ENCODE peak calls at places on chromosomes 1 and 21, in eight cellular contexts. One of them, this sample, is unnamed.

GRCh38 chr1:70891444-70891843 is 156.2 kb downstream of the PTGER3 start:
- DNase-seq in T follicular helper cell: no peak
- DNase-seq in heart left ventricle: no peak
- DNase-seq in lung: no peak
- DNase-seq in HepG2: no peak
- DNase-seq in activated CD8-positive, alpha-beta memory T cell treated with anti-CD3 and anti-CD28 coated beads, Interleukin-2, amount 10 ng/mL, durations not matched to agents 7 days and 5 days: no peak
- DNase-seq in retina: no peak
- DNase-seq in brain microvascular endothelial cell: no peak
- DNase-seq in this sample: no peak

GRCh38 chr1:3530931-3531818 is 76.7 kb downstream of the ARHGEF16 start:
- DNase-seq in activated CD8-positive, alpha-beta memory T cell treated with anti-CD3 and anti-CD28 coated beads, Interleukin-2, amount 10 ng/mL, durations not matched to agents 7 days and 5 days: peak; percentile 83
- DNase-seq in HepG2: peak; percentile 67
- DNase-seq in heart left ventricle: peak; percentile 88
- DNase-seq in lung: peak; percentile 78
- DNase-seq in brain microvascular endothelial cell: peak; percentile 38
- DNase-seq in T follicular helper cell: peak; percentile 67
- DNase-seq in retina: peak; percentile 40
- DNase-seq in this sample: peak; percentile 31

GRCh38 chr1:230280054-230280795 is 145.9 kb downstream of the PGBD5 start:
- DNase-seq in retina: no peak
- DNase-seq in T follicular helper cell: no peak
- DNase-seq in HepG2: no peak
- DNase-seq in brain microvascular endothelial cell: no peak
- DNase-seq in heart left ventricle: no peak
- DNase-seq in activated CD8-positive, alpha-beta memory T cell treated with anti-CD3 and anti-CD28 coated beads, Interleukin-2, amount 10 ng/mL, durations not matched to agents 7 days and 5 days: no peak
- DNase-seq in lung: no peak
- DNase-seq in this sample: no peak

GRCh38 chr1:157878059-157878458 is 36.5 kb upstream of the CD5L start:
- DNase-seq in HepG2: peak; percentile 45
- DNase-seq in heart left ventricle: no peak
- DNase-seq in activated CD8-positive, alpha-beta memory T cell treated with anti-CD3 and anti-CD28 coated beads, Interleukin-2, amount 10 ng/mL, durations not matched to agents 7 days and 5 days: no peak
- DNase-seq in retina: peak; percentile 4
- DNase-seq in lung: no peak
- DNase-seq in T follicular helper cell: no peak
- DNase-seq in brain microvascular endothelial cell: peak; percentile 18
- DNase-seq in this sample: peak; percentile 52

GRCh38 chr21:46063227-46063626 is 34.7 kb upstream of the COL6A2 start:
- DNase-seq in lung: no peak
- DNase-seq in T follicular helper cell: no peak
- DNase-seq in heart left ventricle: peak; percentile 14
- DNase-seq in activated CD8-positive, alpha-beta memory T cell treated with anti-CD3 and anti-CD28 coated beads, Interleukin-2, amount 10 ng/mL, durations not matched to agents 7 days and 5 days: peak; percentile 2
- DNase-seq in retina: no peak
- DNase-seq in HepG2: no peak
- DNase-seq in brain microvascular endothelial cell: no peak
- DNase-seq in this sample: peak; percentile 21

GRCh38 chr1:53435151-53435550 is 24.0 kb upstream of the DMRTB1 start:
- DNase-seq in retina: no peak
- DNase-seq in activated CD8-positive, alpha-beta memory T cell treated with anti-CD3 and anti-CD28 coated beads, Interleukin-2, amount 10 ng/mL, durations not matched to agents 7 days and 5 days: no peak
- DNase-seq in heart left ventricle: no peak
- DNase-seq in HepG2: no peak
- DNase-seq in T follicular helper cell: no peak
- DNase-seq in lung: no peak
- DNase-seq in brain microvascular endothelial cell: no peak
- DNase-seq in this sample: no peak

GRCh38 chr1:236848274-236848925 is 53.3 kb downstream of the MTR start:
- DNase-seq in T follicular helper cell: no peak
- DNase-seq in retina: no peak
- DNase-seq in activated CD8-positive, alpha-beta memory T cell treated with anti-CD3 and anti-CD28 coated beads, Interleukin-2, amount 10 ng/mL, durations not matched to agents 7 days and 5 days: no peak
- DNase-seq in HepG2: no peak
- DNase-seq in lung: no peak
- DNase-seq in heart left ventricle: no peak
- DNase-seq in brain microvascular endothelial cell: no peak
- DNase-seq in this sample: no peak

GRCh38 chr1:11761988-11762406 is at the start of gene C1orf167:
- DNase-seq in T follicular helper cell: peak; percentile 6
- DNase-seq in brain microvascular endothelial cell: no peak
- DNase-seq in HepG2: no peak
- DNase-seq in heart left ventricle: no peak
- DNase-seq in retina: no peak
- DNase-seq in activated CD8-positive, alpha-beta memory T cell treated with anti-CD3 and anti-CD28 coated beads, Interleukin-2, amount 10 ng/mL, durations not matched to agents 7 days and 5 days: no peak
- DNase-seq in lung: no peak
- DNase-seq in this sample: no peak

GRCh38 chr1:230285351-230285750 is 140.8 kb downstream of the PGBD5 start:
- DNase-seq in brain microvascular endothelial cell: no peak
- DNase-seq in retina: no peak
- DNase-seq in HepG2: no peak
- DNase-seq in T follicular helper cell: no peak
- DNase-seq in activated CD8-positive, alpha-beta memory T cell treated with anti-CD3 and anti-CD28 coated beads, Interleukin-2, amount 10 ng/mL, durations not matched to agents 7 days and 5 days: no peak
- DNase-seq in heart left ventricle: no peak
- DNase-seq in lung: no peak
- DNase-seq in this sample: no peak

GRCh38 chr1:200233393-200233792 is 176.4 kb downstream of the ZNF281 start:
- DNase-seq in HepG2: no peak
- DNase-seq in heart left ventricle: no peak
- DNase-seq in brain microvascular endothelial cell: peak; percentile 39
- DNase-seq in lung: no peak
- DNase-seq in T follicular helper cell: no peak
- DNase-seq in activated CD8-positive, alpha-beta memory T cell treated with anti-CD3 and anti-CD28 coated beads, Interleukin-2, amount 10 ng/mL, durations not matched to agents 7 days and 5 days: no peak
- DNase-seq in retina: no peak
- DNase-seq in this sample: peak; percentile 33

GRCh38 chr1:208256556-208256955 is 12.4 kb upstream of the PLXNA2 start:
- DNase-seq in brain microvascular endothelial cell: no peak
- DNase-seq in heart left ventricle: no peak
- DNase-seq in HepG2: no peak
- DNase-seq in retina: no peak
- DNase-seq in T follicular helper cell: no peak
- DNase-seq in lung: no peak
- DNase-seq in activated CD8-positive, alpha-beta memory T cell treated with anti-CD3 and anti-CD28 coated beads, Interleukin-2, amount 10 ng/mL, durations not matched to agents 7 days and 5 days: no peak
- DNase-seq in this sample: no peak

GRCh38 chr1:54407957-54408700 is 1.9 kb upstream of the SSBP3 start:
- DNase-seq in heart left ventricle: no peak
- DNase-seq in activated CD8-positive, alpha-beta memory T cell treated with anti-CD3 and anti-CD28 coated beads, Interleukin-2, amount 10 ng/mL, durations not matched to agents 7 days and 5 days: no peak
- DNase-seq in lung: no peak
- DNase-seq in HepG2: no peak
- DNase-seq in brain microvascular endothelial cell: peak; percentile 83
- DNase-seq in retina: no peak
- DNase-seq in T follicular helper cell: no peak
- DNase-seq in this sample: peak; percentile 78

GRCh38 chr1:63739452-63739851 is 34.4 kb upstream of the ROR1 start:
- DNase-seq in retina: no peak
- DNase-seq in HepG2: no peak
- DNase-seq in heart left ventricle: no peak
- DNase-seq in brain microvascular endothelial cell: no peak
- DNase-seq in T follicular helper cell: no peak
- DNase-seq in lung: no peak
- DNase-seq in activated CD8-positive, alpha-beta memory T cell treated with anti-CD3 and anti-CD28 coated beads, Interleukin-2, amount 10 ng/mL, durations not matched to agents 7 days and 5 days: no peak
- DNase-seq in this sample: no peak

GRCh38 chr1:202084791-202085681 is 37.7 kb upstream of the GPR37L1 start:
- DNase-seq in heart left ventricle: no peak
- DNase-seq in lung: no peak
- DNase-seq in HepG2: peak; percentile 99
- DNase-seq in activated CD8-positive, alpha-beta memory T cell treated with anti-CD3 and anti-CD28 coated beads, Interleukin-2, amount 10 ng/mL, durations not matched to agents 7 days and 5 days: no peak
- DNase-seq in T follicular helper cell: no peak
- DNase-seq in retina: no peak
- DNase-seq in brain microvascular endothelial cell: no peak
- DNase-seq in this sample: no peak

GRCh38 chr1:27556781-27557595 is 47.0 kb downstream of the AHDC1 start:
- DNase-seq in HepG2: peak; percentile 51
- DNase-seq in activated CD8-positive, alpha-beta memory T cell treated with anti-CD3 and anti-CD28 coated beads, Interleukin-2, amount 10 ng/mL, durations not matched to agents 7 days and 5 days: peak; percentile 87
- DNase-seq in retina: peak; percentile 72
- DNase-seq in T follicular helper cell: peak; percentile 56
- DNase-seq in lung: peak; percentile 95
- DNase-seq in brain microvascular endothelial cell: peak; percentile 91
- DNase-seq in heart left ventricle: peak; percentile 96
- DNase-seq in this sample: peak; percentile 98

GRCh38 chr1:16984717-16985116 is 4.3 kb upstream of the MFAP2 start:
- DNase-seq in HepG2: no peak
- DNase-seq in brain microvascular endothelial cell: peak; percentile 59
- DNase-seq in T follicular helper cell: no peak
- DNase-seq in retina: no peak
- DNase-seq in lung: peak; percentile 62
- DNase-seq in activated CD8-positive, alpha-beta memory T cell treated with anti-CD3 and anti-CD28 coated beads, Interleukin-2, amount 10 ng/mL, durations not matched to agents 7 days and 5 days: no peak
- DNase-seq in heart left ventricle: peak; percentile 54
- DNase-seq in this sample: peak; percentile 96

GRCh38 chr1:246782120-246782900 is 58.1 kb downstream of the SCCPDH start:
- DNase-seq in lung: no peak
- DNase-seq in HepG2: peak; percentile 55
- DNase-seq in brain microvascular endothelial cell: peak; percentile 82
- DNase-seq in retina: peak; percentile 70
- DNase-seq in T follicular helper cell: no peak
- DNase-seq in activated CD8-positive, alpha-beta memory T cell treated with anti-CD3 and anti-CD28 coated beads, Interleukin-2, amount 10 ng/mL, durations not matched to agents 7 days and 5 days: no peak
- DNase-seq in heart left ventricle: peak; percentile 71
- DNase-seq in this sample: peak; percentile 86

GRCh38 chr21:44255519-44255981 is 6.1 kb downstream of the DNMT3L start:
- DNase-seq in activated CD8-positive, alpha-beta memory T cell treated with anti-CD3 and anti-CD28 coated beads, Interleukin-2, amount 10 ng/mL, durations not matched to agents 7 days and 5 days: no peak
- DNase-seq in heart left ventricle: no peak
- DNase-seq in retina: no peak
- DNase-seq in T follicular helper cell: no peak
- DNase-seq in HepG2: no peak
- DNase-seq in brain microvascular endothelial cell: no peak
- DNase-seq in lung: no peak
- DNase-seq in this sample: peak; percentile 16

GRCh38 chr1:48127735-48128685 is 94.5 kb upstream of the SLC5A9 start:
- DNase-seq in activated CD8-positive, alpha-beta memory T cell treated with anti-CD3 and anti-CD28 coated beads, Interleukin-2, amount 10 ng/mL, durations not matched to agents 7 days and 5 days: no peak
- DNase-seq in brain microvascular endothelial cell: no peak
- DNase-seq in T follicular helper cell: no peak
- DNase-seq in heart left ventricle: no peak
- DNase-seq in lung: no peak
- DNase-seq in retina: no peak
- DNase-seq in HepG2: no peak
- DNase-seq in this sample: no peak

GRCh38 chr1:186768906-186769305 is 59.8 kb upstream of the PLA2G4A start:
- DNase-seq in heart left ventricle: no peak
- DNase-seq in HepG2: no peak
- DNase-seq in lung: no peak
- DNase-seq in retina: no peak
- DNase-seq in brain microvascular endothelial cell: no peak
- DNase-seq in T follicular helper cell: no peak
- DNase-seq in activated CD8-positive, alpha-beta memory T cell treated with anti-CD3 and anti-CD28 coated beads, Interleukin-2, amount 10 ng/mL, durations not matched to agents 7 days and 5 days: no peak
- DNase-seq in this sample: no peak

GRCh38 chr1:38740543-38740942 is 119.0 kb downstream of the RRAGC start:
- DNase-seq in T follicular helper cell: no peak
- DNase-seq in retina: no peak
- DNase-seq in heart left ventricle: no peak
- DNase-seq in activated CD8-positive, alpha-beta memory T cell treated with anti-CD3 and anti-CD28 coated beads, Interleukin-2, amount 10 ng/mL, durations not matched to agents 7 days and 5 days: no peak
- DNase-seq in brain microvascular endothelial cell: peak; percentile 18
- DNase-seq in HepG2: no peak
- DNase-seq in lung: no peak
- DNase-seq in this sample: no peak

GRCh38 chr1:2044510-2045319 is 5.5 kb upstream of the PRKCZ start:
- DNase-seq in activated CD8-positive, alpha-beta memory T cell treated with anti-CD3 and anti-CD28 coated beads, Interleukin-2, amount 10 ng/mL, durations not matched to agents 7 days and 5 days: peak; percentile 77
- DNase-seq in brain microvascular endothelial cell: peak; percentile 16
- DNase-seq in HepG2: peak; percentile 33
- DNase-seq in heart left ventricle: peak; percentile 67
- DNase-seq in T follicular helper cell: peak; percentile 71
- DNase-seq in lung: peak; percentile 63
- DNase-seq in retina: peak; percentile 92
- DNase-seq in this sample: peak; percentile 39

GRCh38 chr1:28720376-28720775 is 16.4 kb upstream of the YTHDF2 start:
- DNase-seq in brain microvascular endothelial cell: no peak
- DNase-seq in retina: no peak
- DNase-seq in heart left ventricle: no peak
- DNase-seq in T follicular helper cell: no peak
- DNase-seq in activated CD8-positive, alpha-beta memory T cell treated with anti-CD3 and anti-CD28 coated beads, Interleukin-2, amount 10 ng/mL, durations not matched to agents 7 days and 5 days: no peak
- DNase-seq in lung: no peak
- DNase-seq in HepG2: no peak
- DNase-seq in this sample: no peak

GRCh38 chr1:211260161-211261107 is 1.3 kb downstream of the RCOR3 start:
- DNase-seq in retina: peak; percentile 80
- DNase-seq in brain microvascular endothelial cell: peak; percentile 60
- DNase-seq in activated CD8-positive, alpha-beta memory T cell treated with anti-CD3 and anti-CD28 coated beads, Interleukin-2, amount 10 ng/mL, durations not matched to agents 7 days and 5 days: peak; percentile 85
- DNase-seq in HepG2: peak; percentile 66
- DNase-seq in T follicular helper cell: peak; percentile 56
- DNase-seq in heart left ventricle: peak; percentile 93
- DNase-seq in lung: peak; percentile 86
- DNase-seq in this sample: peak; percentile 73

GRCh38 chr1:152018537-152018936 is 18.3 kb downstream of the S100A11 start:
- DNase-seq in brain microvascular endothelial cell: no peak
- DNase-seq in heart left ventricle: no peak
- DNase-seq in lung: no peak
- DNase-seq in retina: no peak
- DNase-seq in HepG2: no peak
- DNase-seq in T follicular helper cell: no peak
- DNase-seq in activated CD8-positive, alpha-beta memory T cell treated with anti-CD3 and anti-CD28 coated beads, Interleukin-2, amount 10 ng/mL, durations not matched to agents 7 days and 5 days: no peak
- DNase-seq in this sample: peak; percentile 27

GRCh38 chr1:234768171-234768568 is 158.2 kb upstream of the IRF2BP2 start:
- DNase-seq in activated CD8-positive, alpha-beta memory T cell treated with anti-CD3 and anti-CD28 coated beads, Interleukin-2, amount 10 ng/mL, durations not matched to agents 7 days and 5 days: peak; percentile 32
- DNase-seq in T follicular helper cell: no peak
- DNase-seq in heart left ventricle: no peak
- DNase-seq in HepG2: peak; percentile 56
- DNase-seq in lung: no peak
- DNase-seq in retina: no peak
- DNase-seq in brain microvascular endothelial cell: no peak
- DNase-seq in this sample: no peak

GRCh38 chr1:182143825-182144661 is 82.5 kb upstream of the ZNF648 start:
- DNase-seq in activated CD8-positive, alpha-beta memory T cell treated with anti-CD3 and anti-CD28 coated beads, Interleukin-2, amount 10 ng/mL, durations not matched to agents 7 days and 5 days: no peak
- DNase-seq in HepG2: no peak
- DNase-seq in T follicular helper cell: no peak
- DNase-seq in lung: peak; percentile 70
- DNase-seq in brain microvascular endothelial cell: no peak
- DNase-seq in heart left ventricle: peak; percentile 81
- DNase-seq in retina: peak; percentile 77
- DNase-seq in this sample: peak; percentile 80

GRCh38 chr1:46643368-46643775 is 24.8 kb downstream of the ATPAF1 start:
- DNase-seq in brain microvascular endothelial cell: peak; percentile 67
- DNase-seq in heart left ventricle: no peak
- DNase-seq in activated CD8-positive, alpha-beta memory T cell treated with anti-CD3 and anti-CD28 coated beads, Interleukin-2, amount 10 ng/mL, durations not matched to agents 7 days and 5 days: no peak
- DNase-seq in lung: no peak
- DNase-seq in HepG2: peak; percentile 58
- DNase-seq in retina: no peak
- DNase-seq in T follicular helper cell: no peak
- DNase-seq in this sample: peak; percentile 79

GRCh38 chr1:235068155-235069121 is 60.2 kb downstream of the TOMM20 start:
- DNase-seq in brain microvascular endothelial cell: peak; percentile 61
- DNase-seq in retina: no peak
- DNase-seq in HepG2: peak; percentile 86
- DNase-seq in heart left ventricle: no peak
- DNase-seq in activated CD8-positive, alpha-beta memory T cell treated with anti-CD3 and anti-CD28 coated beads, Interleukin-2, amount 10 ng/mL, durations not matched to agents 7 days and 5 days: no peak
- DNase-seq in T follicular helper cell: no peak
- DNase-seq in lung: peak; percentile 59
- DNase-seq in this sample: peak; percentile 67

GRCh38 chr1:171460018-171460585 is 25.2 kb upstream of the PRRC2C start:
- DNase-seq in lung: no peak
- DNase-seq in HepG2: no peak
- DNase-seq in T follicular helper cell: no peak
- DNase-seq in heart left ventricle: no peak
- DNase-seq in brain microvascular endothelial cell: no peak
- DNase-seq in activated CD8-positive, alpha-beta memory T cell treated with anti-CD3 and anti-CD28 coated beads, Interleukin-2, amount 10 ng/mL, durations not matched to agents 7 days and 5 days: no peak
- DNase-seq in retina: no peak
- DNase-seq in this sample: no peak

GRCh38 chr21:39852021-39852721 is 15.1 kb upstream of the PCP4 start:
- DNase-seq in HepG2: no peak
- DNase-seq in activated CD8-positive, alpha-beta memory T cell treated with anti-CD3 and anti-CD28 coated beads, Interleukin-2, amount 10 ng/mL, durations not matched to agents 7 days and 5 days: no peak
- DNase-seq in T follicular helper cell: no peak
- DNase-seq in heart left ventricle: no peak
- DNase-seq in retina: no peak
- DNase-seq in brain microvascular endothelial cell: no peak
- DNase-seq in lung: no peak
- DNase-seq in this sample: no peak

GRCh38 chr1:167949770-167950169 is 12.9 kb upstream of the MPC2 start:
- DNase-seq in activated CD8-positive, alpha-beta memory T cell treated with anti-CD3 and anti-CD28 coated beads, Interleukin-2, amount 10 ng/mL, durations not matched to agents 7 days and 5 days: no peak
- DNase-seq in T follicular helper cell: no peak
- DNase-seq in HepG2: no peak
- DNase-seq in retina: no peak
- DNase-seq in heart left ventricle: no peak
- DNase-seq in lung: no peak
- DNase-seq in brain microvascular endothelial cell: no peak
- DNase-seq in this sample: no peak

GRCh38 chr21:26112979-26113378 is 57.6 kb downstream of the APP start:
- DNase-seq in heart left ventricle: no peak
- DNase-seq in activated CD8-positive, alpha-beta memory T cell treated with anti-CD3 and anti-CD28 coated beads, Interleukin-2, amount 10 ng/mL, durations not matched to agents 7 days and 5 days: no peak
- DNase-seq in T follicular helper cell: no peak
- DNase-seq in brain microvascular endothelial cell: no peak
- DNase-seq in HepG2: no peak
- DNase-seq in retina: no peak
- DNase-seq in lung: no peak
- DNase-seq in this sample: no peak

GRCh38 chr1:186985889-186986491 is 157.2 kb downstream of the PLA2G4A start:
- DNase-seq in activated CD8-positive, alpha-beta memory T cell treated with anti-CD3 and anti-CD28 coated beads, Interleukin-2, amount 10 ng/mL, durations not matched to agents 7 days and 5 days: no peak
- DNase-seq in T follicular helper cell: no peak
- DNase-seq in brain microvascular endothelial cell: peak; percentile 53
- DNase-seq in HepG2: peak; percentile 45
- DNase-seq in heart left ventricle: no peak
- DNase-seq in lung: no peak
- DNase-seq in retina: peak; percentile 66
- DNase-seq in this sample: peak; percentile 85